ENCODE peak calls at places on chromosomes 12 and 14, in eight cellular contexts. I is HEK293T; Q is caudate nucleus; U is T-helper 1 cell; R is cerebellar cortex; G is HL-60; O is left cardiac atrium; A is activated T-helper 1 cell treated with anti-CD3 and anti-CD28 coated beads, Interleukin-12 subunit alpha, Interleukin-12 subunit beta, Interleukin-2, Interleukin-4 antibody, amounts not matched to agents 30 ng/mL and 10 ng/mL and 1 ng/mL, durations not matched to agents 14 hours and 24 hours and 36 hours. W is an unnamed sample.
A peak's percentile ranks its signal among the peaks of the same experiment; 100 is the strongest.

GRCh38 chr14:23478109-23478698 is 8.7 kb downstream of the NGDN start:
- DNase-seq in I (peak; percentile 47), Q (peak; percentile 63), U (peak; percentile 54), R (peak; percentile 78), G (peak; percentile 30), O (peak; percentile 57), A (peak; percentile 44), W (no peak)

GRCh38 chr12:79944565-79944964 is 9.7 kb upstream of the PPP1R12A start:
- DNase-seq in I (no peak), Q (no peak), U (no peak), R (no peak), G (no peak), O (no peak), A (no peak), W (no peak)

GRCh38 chr14:75280448-75280830 is 1.8 kb downstream of the FOS start:
- DNase-seq in I (no peak), Q (no peak), U (no peak), R (no peak), G (no peak), O (no peak), A (no peak), W (no peak)

GRCh38 chr14:101927859-101928258 is 36.5 kb upstream of the DYNC1H1 start:
- DNase-seq in I (no peak), Q (no peak), U (no peak), R (no peak), G (peak; percentile 46), O (peak; percentile 92), A (no peak), W (peak; percentile 53)

GRCh38 chr14:67010602-67011001 is 178.6 kb upstream of the GARIN2 start:
- DNase-seq in I (no peak), Q (no peak), U (no peak), R (no peak), G (peak; percentile 2), O (no peak), A (no peak), W (no peak)

GRCh38 chr14:23727566-23728335 is 91.6 kb downstream of the DHRS2 start:
- DNase-seq in I (peak; percentile 58), Q (no peak), U (no peak), R (peak; percentile 22), G (peak; percentile 5), O (no peak), A (no peak), W (no peak)

GRCh38 chr12:11204173-11204572 is 17.4 kb upstream of the TAS2R42 start:
- DNase-seq in I (no peak), Q (no peak), U (no peak), R (no peak), G (no peak), O (no peak), A (no peak), W (no peak)

GRCh38 chr14:72535485-72535884 is 358.4 kb downstream of the DPF3 start:
- DNase-seq in I (no peak), Q (no peak), U (no peak), R (no peak), G (peak; percentile 41), O (no peak), A (peak; percentile 14), W (no peak)

GRCh38 chr14:66920196-66920595 is 269.0 kb upstream of the GARIN2 start:
- DNase-seq in I (no peak), Q (no peak), U (no peak), R (no peak), G (no peak), O (no peak), A (no peak), W (no peak)

GRCh38 chr12:57718641-57719528 is 19.7 kb downstream of the AGAP2 start:
- DNase-seq in I (no peak), Q (no peak), U (no peak), R (no peak), G (no peak), O (no peak), A (no peak), W (no peak)

GRCh38 chr12:49909826-49910225 is 6.1 kb upstream of the FAIM2 start:
- DNase-seq in I (no peak), Q (no peak), U (no peak), R (no peak), G (no peak), O (no peak), A (no peak), W (no peak)

GRCh38 chr12:91913651-91914050 is 232.0 kb downstream of the BTG1 start:
- DNase-seq in I (no peak), Q (no peak), U (no peak), R (no peak), G (no peak), O (no peak), A (no peak), W (no peak)

GRCh38 chr12:124284368-124284767 is 10.5 kb upstream of the RFLNA start:
- DNase-seq in I (no peak), Q (no peak), U (no peak), R (no peak), G (no peak), O (no peak), A (no peak), W (no peak)

GRCh38 chr12:45077259-45077658 is 26.4 kb upstream of the DBX2 start:
- DNase-seq in I (no peak), Q (no peak), U (no peak), R (peak; percentile 1), G (no peak), O (no peak), A (no peak), W (no peak)

GRCh38 chr12:125861299-125862281 is 796.4 kb downstream of the AACS start:
- DNase-seq in I (no peak), Q (peak; percentile 27), U (no peak), R (no peak), G (no peak), O (peak; percentile 62), A (no peak), W (no peak)

GRCh38 chr14:60893916-60894315 is 87.0 kb downstream of the TRMT5 start:
- DNase-seq in I (no peak), Q (no peak), U (no peak), R (no peak), G (no peak), O (no peak), A (no peak), W (no peak)

GRCh38 chr14:93915070-93915705 is 12.0 kb upstream of the FAM181A start:
- DNase-seq in I (no peak), Q (no peak), U (no peak), R (no peak), G (no peak), O (no peak), A (no peak), W (no peak)

GRCh38 chr14:100542619-100543205 is 44.5 kb downstream of the BEGAIN start:
- DNase-seq in I (no peak), Q (no peak), U (no peak), R (no peak), G (no peak), O (no peak), A (no peak), W (no peak)

GRCh38 chr12:65123435-65124063 is 2.4 kb upstream of the WIF1 start:
- DNase-seq in I (peak; percentile 26), Q (no peak), U (no peak), R (peak; percentile 35), G (peak; percentile 13), O (no peak), A (no peak), W (no peak)

GRCh38 chr12:32918890-32919791 is 22.6 kb upstream of the PKP2 start:
- DNase-seq in I (peak; percentile 46), Q (no peak), U (no peak), R (peak; percentile 71), G (no peak), O (no peak), A (no peak), W (no peak)

GRCh38 chr12:47779301-47779942 is 6.4 kb downstream of the SLC48A1 start:
- DNase-seq in I (peak; percentile 86), Q (peak; percentile 89), U (peak; percentile 81), R (peak; percentile 96), G (peak; percentile 58), O (peak; percentile 85), A (peak; percentile 84), W (peak; percentile 96)

GRCh38 chr14:23562822-23563472 is 4.6 kb downstream of the AP1G2 start:
- DNase-seq in I (peak; percentile 69), Q (peak; percentile 57), U (peak; percentile 34), R (peak; percentile 72), G (no peak), O (no peak), A (peak; percentile 31), W (no peak)

GRCh38 chr14:102927878-102928411 is 5.5 kb downstream of the AMN start:
- DNase-seq in I (no peak), Q (no peak), U (no peak), R (no peak), G (no peak), O (no peak), A (no peak), W (no peak)

GRCh38 chr12:26884765-26885576 is 52.0 kb upstream of the ITPR2 start:
- DNase-seq in I (peak; percentile 84), Q (peak; percentile 79), U (peak; percentile 64), R (peak; percentile 90), G (peak; percentile 58), O (peak; percentile 82), A (peak; percentile 78), W (peak; percentile 37)

GRCh38 chr12:41049033-41049432 is 139.1 kb upstream of the PDZRN4 start:
- DNase-seq in I (no peak), Q (no peak), U (no peak), R (no peak), G (no peak), O (no peak), A (no peak), W (no peak)

W was measured in ascending aorta.